ENCODE peak calls at places on chromosomes 6 and 20, in nine cellular contexts. G is heart left ventricle; X is WTC11; F is NCI-H2081; M is neural crest cell; Q is endothelial cell; K is germinal center; W is stimulated activated CD4-positive, alpha-beta T cell treated with anti-CD3 and anti-CD28 coated beads, Interleukin-15, amount 100 ng/mL, for 24 hours; A is NCI-H2171. N is an unnamed sample.

GRCh38 chr6:72953901-72954494 is 271.3 kb downstream of the KHDC1L start:
- DNase-seq in G (no peak), X (no peak), F (no peak), M (no peak), Q (no peak), K (no peak), W (no peak), A (no peak), N (no peak)

GRCh38 chr20:31572042-31572700 is 32.9 kb upstream of the ID1 start:
- DNase-seq in G (no peak), X (no peak), F (peak; percentile 71), M (no peak), Q (no peak), K (no peak), W (no peak), A (peak; percentile 56), N (no peak)

GRCh38 chr6:27873101-27874030 is 38.8 kb downstream of the OR2B2 start:
- DNase-seq in G (peak; percentile 78), X (peak; percentile 73), F (no peak), M (no peak), Q (peak; percentile 60), K (peak; percentile 35), W (peak; percentile 82), A (no peak), N (peak; percentile 95)

GRCh38 chr6:11920566-11920965 is 91.5 kb upstream of the HIVEP1 start:
- DNase-seq in G (no peak), X (no peak), F (no peak), M (no peak), Q (no peak), K (no peak), W (no peak), A (no peak), N (no peak)

GRCh38 chr6:135334169-135334568 is 153.1 kb downstream of the MYB start:
- DNase-seq in G (no peak), X (no peak), F (no peak), M (no peak), Q (no peak), K (no peak), W (no peak), A (no peak), N (no peak)

GRCh38 chr20:4449977-4450715 is 271.6 kb upstream of the PRND start:
- DNase-seq in G (no peak), X (no peak), F (no peak), M (no peak), Q (no peak), K (no peak), W (no peak), A (no peak), N (no peak)

GRCh38 chr6:36427781-36428345 is 14.8 kb downstream of the PXT1 start:
- DNase-seq in G (no peak), X (no peak), F (no peak), M (no peak), Q (no peak), K (no peak), W (no peak), A (no peak), N (no peak)

GRCh38 chr6:163831736-163832135 is 417.2 kb downstream of the QKI start:
- DNase-seq in G (no peak), X (no peak), F (no peak), M (no peak), Q (no peak), K (no peak), W (no peak), A (no peak), N (no peak)

GRCh38 chr6:105326838-105327745 is 75.8 kb downstream of the PREP start:
- DNase-seq in G (no peak), X (no peak), F (peak; percentile 56), M (no peak), Q (no peak), K (no peak), W (no peak), A (peak; percentile 24), N (no peak)

GRCh38 chr6:63634630-63635029 is 972 bp upstream of the PHF3 start:
- DNase-seq in G (no peak), X (no peak), F (peak; percentile 13), M (no peak), Q (no peak), K (no peak), W (no peak), A (no peak), N (peak; percentile 59)

GRCh38 chr6:130559166-130559565 is 193.3 kb downstream of the TMEM200A start:
- DNase-seq in G (no peak), X (no peak), F (no peak), M (no peak), Q (no peak), K (no peak), W (no peak), A (no peak), N (no peak)

GRCh38 chr6:170279977-170280688 is 10.7 kb downstream of the DLL1 start:
- DNase-seq in G (peak; percentile 81), X (peak; percentile 55), F (peak; percentile 78), M (no peak), Q (no peak), K (peak; percentile 45), W (peak; percentile 53), A (peak; percentile 94), N (peak; percentile 92)

GRCh38 chr6:2008383-2008976 is 236.9 kb downstream of the GMDS start:
- DNase-seq in G (no peak), X (no peak), F (no peak), M (no peak), Q (no peak), K (no peak), W (no peak), A (no peak), N (no peak)

GRCh38 chr20:17896771-17897369 is 71.7 kb downstream of the SNX5 start:
- DNase-seq in G (no peak), X (no peak), F (no peak), M (no peak), Q (no peak), K (no peak), W (no peak), A (no peak), N (no peak)

GRCh38 chr20:33910529-33911327 is 83.0 kb upstream of the RALY start:
- DNase-seq in G (no peak), X (no peak), F (no peak), M (no peak), Q (no peak), K (no peak), W (no peak), A (no peak), N (no peak)

GRCh38 chr20:37992802-37993538 is 40.3 kb downstream of the TTI1 start:
- DNase-seq in G (no peak), X (no peak), F (no peak), M (no peak), Q (no peak), K (peak; percentile 74), W (peak; percentile 23), A (peak; percentile 35), N (no peak)

GRCh38 chr6:46312657-46313056 is 141.9 kb upstream of the ENPP5 start:
- DNase-seq in G (no peak), X (no peak), F (no peak), M (no peak), Q (no peak), K (no peak), W (no peak), A (no peak), N (no peak)

GRCh38 chr20:57195023-57195758 is 71.2 kb downstream of the BMP7 start:
- DNase-seq in G (no peak), X (no peak), F (no peak), M (no peak), Q (no peak), K (no peak), W (no peak), A (no peak), N (no peak)

GRCh38 chr6:33344771-33345697 is 27.5 kb upstream of the ZBTB22 start:
- DNase-seq in G (no peak), X (peak; percentile 47), F (peak; percentile 80), M (no peak), Q (peak; percentile 41), K (peak; percentile 78), W (peak; percentile 69), A (peak; percentile 72), N (peak; percentile 69)